ENCODE peak calls at places on chromosomes 1 and 21, in eight cellular contexts. One of them, this sample, is unnamed.
A peak's percentile ranks its signal among the peaks of the same experiment; 100 is the strongest.

GRCh38 chr1:23555225-23555801 is 4.0 kb downstream of the ID3 start:
- DNase-seq in SK-N-SH: no peak
- DNase-seq in HCT116: no peak
- DNase-seq in GM23338: peak; percentile 64
- DNase-seq in K562: no peak
- DNase-seq in GM12878: no peak
- DNase-seq in HepG2: no peak
- DNase-seq in HL-60: no peak
- DNase-seq in this sample: no peak

GRCh38 chr1:71351438-71351837 is 270.6 kb upstream of the ZRANB2 start:
- DNase-seq in SK-N-SH: no peak
- DNase-seq in HCT116: no peak
- DNase-seq in GM23338: no peak
- DNase-seq in K562: no peak
- DNase-seq in GM12878: no peak
- DNase-seq in HepG2: no peak
- DNase-seq in HL-60: no peak
- DNase-seq in this sample: no peak

GRCh38 chr1:115283681-115284146 is 54.3 kb downstream of the NGF start:
- DNase-seq in SK-N-SH: no peak
- DNase-seq in HCT116: no peak
- DNase-seq in GM23338: no peak
- DNase-seq in K562: no peak
- DNase-seq in GM12878: no peak
- DNase-seq in HepG2: no peak
- DNase-seq in HL-60: no peak
- DNase-seq in this sample: no peak

GRCh38 chr1:236759252-236759859 is 35.7 kb upstream of the MTR start:
- DNase-seq in SK-N-SH: peak; percentile 44
- DNase-seq in HCT116: peak; percentile 37
- DNase-seq in GM23338: peak; percentile 86
- DNase-seq in K562: peak; percentile 47
- DNase-seq in GM12878: peak; percentile 7
- DNase-seq in HepG2: peak; percentile 35
- DNase-seq in HL-60: peak; percentile 27
- DNase-seq in this sample: peak; percentile 45

GRCh38 chr1:19042675-19043578 is 86.5 kb upstream of the IFFO2 start:
- DNase-seq in SK-N-SH: peak; percentile 16
- DNase-seq in HCT116: no peak
- DNase-seq in GM23338: peak; percentile 50
- DNase-seq in K562: no peak
- DNase-seq in GM12878: no peak
- DNase-seq in HepG2: no peak
- DNase-seq in HL-60: no peak
- DNase-seq in this sample: no peak

GRCh38 chr21:46610018-46610701 is 5.3 kb upstream of the S100B start:
- DNase-seq in SK-N-SH: no peak
- DNase-seq in HCT116: no peak
- DNase-seq in GM23338: no peak
- DNase-seq in K562: no peak
- DNase-seq in GM12878: no peak
- DNase-seq in HepG2: no peak
- DNase-seq in HL-60: no peak
- DNase-seq in this sample: no peak

GRCh38 chr21:31279986-31280385 is 64.1 kb downstream of the TIAM1 start:
- DNase-seq in SK-N-SH: no peak
- DNase-seq in HCT116: no peak
- DNase-seq in GM23338: no peak
- DNase-seq in K562: no peak
- DNase-seq in GM12878: no peak
- DNase-seq in HepG2: no peak
- DNase-seq in HL-60: no peak
- DNase-seq in this sample: no peak

GRCh38 chr1:212545941-212546638 is 62.5 kb upstream of the ATF3 start:
- DNase-seq in SK-N-SH: no peak
- DNase-seq in HCT116: no peak
- DNase-seq in GM23338: peak; percentile 33
- DNase-seq in K562: no peak
- DNase-seq in GM12878: no peak
- DNase-seq in HepG2: no peak
- DNase-seq in HL-60: peak; percentile 21
- DNase-seq in this sample: no peak

GRCh38 chr1:156815851-156816536 is 654 bp downstream of the SH2D2A start:
- DNase-seq in SK-N-SH: no peak
- DNase-seq in HCT116: no peak
- DNase-seq in GM23338: no peak
- DNase-seq in K562: no peak
- DNase-seq in GM12878: no peak
- DNase-seq in HepG2: no peak
- DNase-seq in HL-60: no peak
- DNase-seq in this sample: no peak

GRCh38 chr1:206482611-206483010 is 12.3 kb downstream of the IKBKE start:
- DNase-seq in SK-N-SH: no peak
- DNase-seq in HCT116: no peak
- DNase-seq in GM23338: no peak
- DNase-seq in K562: no peak
- DNase-seq in GM12878: no peak
- DNase-seq in HepG2: no peak
- DNase-seq in HL-60: no peak
- DNase-seq in this sample: no peak

GRCh38 chr1:235923466-235924008 is 56.8 kb upstream of the LYST start:
- DNase-seq in SK-N-SH: no peak
- DNase-seq in HCT116: no peak
- DNase-seq in GM23338: no peak
- DNase-seq in K562: no peak
- DNase-seq in GM12878: no peak
- DNase-seq in HepG2: no peak
- DNase-seq in HL-60: no peak
- DNase-seq in this sample: no peak

GRCh38 chr1:63289135-63289534 is 33.2 kb upstream of the FOXD3 start:
- DNase-seq in SK-N-SH: no peak
- DNase-seq in HCT116: no peak
- DNase-seq in GM23338: peak; percentile 35
- DNase-seq in K562: no peak
- DNase-seq in GM12878: no peak
- DNase-seq in HepG2: no peak
- DNase-seq in HL-60: no peak
- DNase-seq in this sample: no peak

GRCh38 chr21:43203523-43204080 is 34.8 kb downstream of the CRYAA start:
- DNase-seq in SK-N-SH: no peak
- DNase-seq in HCT116: no peak
- DNase-seq in GM23338: no peak
- DNase-seq in K562: no peak
- DNase-seq in GM12878: no peak
- DNase-seq in HepG2: no peak
- DNase-seq in HL-60: no peak
- DNase-seq in this sample: no peak

GRCh38 chr1:118290571-118290970 is 105.5 kb upstream of the SPAG17 start:
- DNase-seq in SK-N-SH: no peak
- DNase-seq in HCT116: no peak
- DNase-seq in GM23338: no peak
- DNase-seq in K562: no peak
- DNase-seq in GM12878: no peak
- DNase-seq in HepG2: no peak
- DNase-seq in HL-60: no peak
- DNase-seq in this sample: no peak

GRCh38 chr1:43858324-43858723 is 75.3 kb upstream of the ARTN start:
- DNase-seq in SK-N-SH: peak; percentile 30
- DNase-seq in HCT116: no peak
- DNase-seq in GM23338: peak; percentile 55
- DNase-seq in K562: no peak
- DNase-seq in GM12878: no peak
- DNase-seq in HepG2: peak; percentile 27
- DNase-seq in HL-60: peak; percentile 30
- DNase-seq in this sample: no peak

DNA sequence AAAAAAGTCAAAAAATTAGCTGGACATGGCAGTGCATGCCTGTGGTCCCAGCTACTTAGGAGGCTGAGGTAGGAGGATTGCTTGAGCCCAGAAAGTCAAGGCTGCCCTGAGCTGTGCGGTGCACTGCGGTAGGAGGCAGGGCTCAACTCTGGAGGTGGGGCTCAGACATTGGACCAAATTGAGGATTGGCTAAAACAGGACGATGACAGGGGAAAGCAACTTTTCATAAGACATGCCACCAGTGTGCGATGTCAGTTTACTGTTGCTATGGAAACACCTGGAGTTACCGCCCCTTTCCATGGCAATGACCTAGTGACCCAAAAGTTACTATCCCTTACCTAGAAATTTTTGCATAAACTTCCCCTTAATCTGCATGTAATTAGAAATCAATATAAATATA is 85.3 kb downstream of the DISP3 start:
- DNase-seq in SK-N-SH: no peak
- DNase-seq in HCT116: peak; percentile 23
- DNase-seq in GM23338: no peak
- DNase-seq in K562: no peak
- DNase-seq in GM12878: no peak
- DNase-seq in HepG2: no peak
- DNase-seq in HL-60: no peak
- DNase-seq in this sample: no peak
- TF ChIP-seq REST in SK-N-SH: no peak
- TF ChIP-seq REST in HCT116: no peak
- TF ChIP-seq REST in GM23338: no peak
- TF ChIP-seq REST in K562: no peak
- TF ChIP-seq REST in GM12878: no peak
- TF ChIP-seq REST in HepG2: no peak
- TF ChIP-seq REST in HL-60: no peak
- TF ChIP-seq REST in this sample: no peak

GRCh38 chr1:64733576-64734288 is 11.1 kb upstream of the RAVER2 start:
- DNase-seq in SK-N-SH: no peak
- DNase-seq in HCT116: no peak
- DNase-seq in GM23338: no peak
- DNase-seq in K562: no peak
- DNase-seq in GM12878: no peak
- DNase-seq in HepG2: no peak
- DNase-seq in HL-60: no peak
- DNase-seq in this sample: no peak
- H3K4me3 ChIP-seq in SK-N-SH: no peak overlapping the region
- H3K4me3 ChIP-seq in HCT116: no peak overlapping the region
- H3K4me3 ChIP-seq in GM23338: no peak overlapping the region
- H3K4me3 ChIP-seq in K562: no peak overlapping the region
- H3K4me3 ChIP-seq in GM12878: no peak overlapping the region
- H3K4me3 ChIP-seq in HepG2: no peak overlapping the region
- H3K4me3 ChIP-seq in HL-60: no peak overlapping the region
- H3K4me3 ChIP-seq in this sample: no peak overlapping the region

GRCh38 chr1:1432951-1433803 is 2.3 kb upstream of the VWA1 start:
- DNase-seq in SK-N-SH: peak; percentile 39
- DNase-seq in HCT116: no peak
- DNase-seq in GM23338: peak; percentile 71
- DNase-seq in K562: peak; percentile 84
- DNase-seq in GM12878: no peak
- DNase-seq in HepG2: peak; percentile 96
- DNase-seq in HL-60: no peak
- DNase-seq in this sample: no peak

GRCh38 chr1:1432566-1432950 is 2.9 kb upstream of the VWA1 start:
- DNase-seq in SK-N-SH: peak; percentile 43
- DNase-seq in HCT116: no peak
- DNase-seq in GM23338: no peak
- DNase-seq in K562: no peak
- DNase-seq in GM12878: no peak
- DNase-seq in HepG2: no peak
- DNase-seq in HL-60: no peak
- DNase-seq in this sample: no peak

GRCh38 chr1:1434131-1434811 is 1.2 kb upstream of the VWA1 start:
- DNase-seq in SK-N-SH: peak; percentile 37
- DNase-seq in HCT116: no peak
- DNase-seq in GM23338: peak; percentile 72
- DNase-seq in K562: peak; percentile 33
- DNase-seq in GM12878: no peak
- DNase-seq in HepG2: peak; percentile 53
- DNase-seq in HL-60: peak; percentile 52
- DNase-seq in this sample: no peak

GRCh38 chr1:1434812-1435093 is 737 bp upstream of the VWA1 start:
- DNase-seq in SK-N-SH: no peak
- DNase-seq in HCT116: no peak
- DNase-seq in GM23338: no peak
- DNase-seq in K562: no peak
- DNase-seq in GM12878: no peak
- DNase-seq in HepG2: no peak
- DNase-seq in HL-60: no peak
- DNase-seq in this sample: no peak

DNA sequence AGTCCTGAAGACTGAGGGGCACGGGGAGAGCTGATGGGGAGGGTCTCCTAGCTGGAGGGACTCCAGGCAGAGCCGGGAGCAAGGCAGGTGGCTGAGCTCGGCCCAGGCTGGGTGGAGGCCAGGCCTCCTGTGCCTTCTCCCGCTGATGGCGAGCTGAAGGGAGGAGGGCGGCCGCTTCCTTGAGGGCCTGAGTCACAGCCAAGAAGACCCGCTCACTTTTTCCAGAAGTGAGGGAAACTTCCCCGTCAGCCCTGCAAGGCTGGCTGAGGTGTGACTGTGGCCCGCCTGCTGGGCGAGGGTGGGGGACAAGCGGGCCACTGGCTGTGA is 1.7 kb upstream of the VWA1 start:
- DNase-seq in SK-N-SH: peak; percentile 31
- DNase-seq in HCT116: peak; percentile 56
- DNase-seq in GM23338: no peak
- DNase-seq in K562: no peak
- DNase-seq in GM12878: no peak
- DNase-seq in HepG2: no peak
- DNase-seq in HL-60: peak; percentile 14
- DNase-seq in this sample: no peak
- TF ChIP-seq POLR2AphosphoS5 in SK-N-SH: no peak
- TF ChIP-seq POLR2AphosphoS5 in HCT116: peak; percentile 13
- TF ChIP-seq POLR2AphosphoS5 in GM23338: no peak
- TF ChIP-seq POLR2AphosphoS5 in K562: no peak
- TF ChIP-seq POLR2AphosphoS5 in GM12878: no peak
- TF ChIP-seq POLR2AphosphoS5 in HepG2: no peak
- TF ChIP-seq POLR2AphosphoS5 in HL-60: no peak
- TF ChIP-seq POLR2AphosphoS5 in this sample: no peak

DNA sequence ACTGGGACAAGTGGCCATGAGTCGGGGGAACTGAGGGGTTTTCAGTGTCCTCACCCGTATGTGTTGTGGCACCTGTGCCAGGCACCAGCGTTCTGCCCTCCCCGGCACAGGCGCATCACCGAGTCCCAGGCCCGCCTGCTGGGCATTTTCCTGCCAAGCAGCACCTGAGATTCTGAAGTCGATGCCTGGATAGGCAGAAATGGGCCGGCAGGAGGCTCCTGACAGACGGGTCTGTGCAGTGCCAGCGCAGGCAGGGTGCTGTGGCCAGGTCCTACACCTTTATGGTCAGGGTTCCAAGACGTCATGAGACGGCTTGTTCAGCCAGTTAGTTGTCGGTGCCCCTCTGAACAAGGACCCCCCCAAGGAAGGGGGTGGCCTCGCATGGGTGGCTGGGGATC is 10.6 kb downstream of the FAAP20 start:
- DNase-seq in SK-N-SH: no peak
- DNase-seq in HCT116: no peak
- DNase-seq in GM23338: no peak
- DNase-seq in K562: no peak
- DNase-seq in GM12878: no peak
- DNase-seq in HepG2: no peak
- DNase-seq in HL-60: no peak
- DNase-seq in this sample: no peak
- TF ChIP-seq REST in SK-N-SH: no peak
- TF ChIP-seq REST in HCT116: no peak
- TF ChIP-seq REST in GM23338: no peak
- TF ChIP-seq REST in K562: no peak
- TF ChIP-seq REST in GM12878: no peak
- TF ChIP-seq REST in HepG2: no peak
- TF ChIP-seq REST in HL-60: no peak
- TF ChIP-seq REST in this sample: no peak

GRCh38 chr21:34511787-34512451 is at the start of gene KCNE1:
- DNase-seq in SK-N-SH: no peak
- DNase-seq in HCT116: no peak
- DNase-seq in GM23338: no peak
- DNase-seq in K562: no peak
- DNase-seq in GM12878: no peak
- DNase-seq in HepG2: no peak
- DNase-seq in HL-60: peak; percentile 94
- DNase-seq in this sample: no peak
- H3K4me3 ChIP-seq in SK-N-SH: no peak within 1 kb of the TSS
- H3K4me3 ChIP-seq in HCT116: no peak within 1 kb of the TSS
- H3K4me3 ChIP-seq in GM23338: no peak within 1 kb of the TSS
- H3K4me3 ChIP-seq in K562: no peak within 1 kb of the TSS
- H3K4me3 ChIP-seq in GM12878: no peak within 1 kb of the TSS
- H3K4me3 ChIP-seq in HepG2: no peak within 1 kb of the TSS
- H3K4me3 ChIP-seq in HL-60: peak within 1 kb of the TSS; percentile 6
- H3K4me3 ChIP-seq in this sample: no peak within 1 kb of the TSS